ENCODE peak calls at places on chromosomes 2 and 18, in seven cellular contexts. One of them, this sample, is unnamed.

GRCh38 chr2:69381337-69381737 is 5.7 kb downstream of the GFPT1 start:
- DNase-seq in spleen: no peak
- DNase-seq in tibial nerve: no peak
- DNase-seq in ovary: no peak
- DNase-seq in body of pancreas: no peak
- DNase-seq in uterus: no peak
- DNase-seq in transverse colon: no peak
- DNase-seq in this sample: no peak

GRCh38 chr2:187358531-187358930 is 89.5 kb downstream of the CALCRL start:
- DNase-seq in spleen: no peak
- DNase-seq in tibial nerve: no peak
- DNase-seq in ovary: no peak
- DNase-seq in body of pancreas: no peak
- DNase-seq in uterus: no peak
- DNase-seq in transverse colon: no peak
- DNase-seq in this sample: no peak

GRCh38 chr2:134052173-134052572 is 201.7 kb upstream of the MGAT5 start:
- DNase-seq in spleen: no peak
- DNase-seq in tibial nerve: no peak
- DNase-seq in ovary: no peak
- DNase-seq in body of pancreas: no peak
- DNase-seq in uterus: no peak
- DNase-seq in transverse colon: no peak
- DNase-seq in this sample: no peak

GRCh38 chr2:130370490-130370889 is 14.6 kb downstream of the PTPN18 start:
- DNase-seq in spleen: peak; percentile 86
- DNase-seq in tibial nerve: no peak
- DNase-seq in ovary: no peak
- DNase-seq in body of pancreas: no peak
- DNase-seq in uterus: no peak
- DNase-seq in transverse colon: peak; percentile 30
- DNase-seq in this sample: no peak

GRCh38 chr2:207782238-207783030 is 12.7 kb upstream of the FZD5 start:
- DNase-seq in spleen: no peak
- DNase-seq in tibial nerve: no peak
- DNase-seq in ovary: no peak
- DNase-seq in body of pancreas: peak; percentile 61
- DNase-seq in uterus: no peak
- DNase-seq in transverse colon: peak; percentile 69
- DNase-seq in this sample: no peak

GRCh38 chr2:43300781-43301586 is 74.6 kb upstream of the ZFP36L2 start:
- DNase-seq in spleen: no peak
- DNase-seq in tibial nerve: no peak
- DNase-seq in ovary: no peak
- DNase-seq in body of pancreas: peak; percentile 57
- DNase-seq in uterus: no peak
- DNase-seq in transverse colon: peak; percentile 37
- DNase-seq in this sample: no peak

GRCh38 chr2:173090291-173090877 is 14.7 kb downstream of the MAP3K20 start:
- DNase-seq in spleen: no peak
- DNase-seq in tibial nerve: no peak
- DNase-seq in ovary: peak; percentile 24
- DNase-seq in body of pancreas: no peak
- DNase-seq in uterus: peak; percentile 34
- DNase-seq in transverse colon: no peak
- DNase-seq in this sample: no peak

GRCh38 chr2:148974126-148974525 is 64.4 kb upstream of the LYPD6B start:
- DNase-seq in spleen: no peak
- DNase-seq in tibial nerve: no peak
- DNase-seq in ovary: no peak
- DNase-seq in body of pancreas: no peak
- DNase-seq in uterus: no peak
- DNase-seq in transverse colon: no peak
- DNase-seq in this sample: no peak

GRCh38 chr18:46718501-46719341 is 38.1 kb downstream of the ST8SIA5 start:
- DNase-seq in spleen: no peak
- DNase-seq in tibial nerve: no peak
- DNase-seq in ovary: no peak
- DNase-seq in body of pancreas: no peak
- DNase-seq in uterus: no peak
- DNase-seq in transverse colon: no peak
- DNase-seq in this sample: peak; percentile 89

GRCh38 chr2:75716406-75716805 is 5.7 kb upstream of the GCFC2 start:
- DNase-seq in spleen: no peak
- DNase-seq in tibial nerve: no peak
- DNase-seq in ovary: no peak
- DNase-seq in body of pancreas: no peak
- DNase-seq in uterus: no peak
- DNase-seq in transverse colon: no peak
- DNase-seq in this sample: peak; percentile 17

GRCh38 chr2:240560084-240560479 is at the start of gene DUSP28:
- DNase-seq in spleen: peak; percentile 99
- DNase-seq in tibial nerve: peak; percentile 80
- DNase-seq in ovary: peak; percentile 86
- DNase-seq in body of pancreas: peak; percentile 93
- DNase-seq in uterus: peak; percentile 90
- DNase-seq in transverse colon: peak; percentile 94
- DNase-seq in this sample: peak; percentile 89

GRCh38 chr2:240560480-240561324 is 545 bp downstream of the DUSP28 start:
- DNase-seq in spleen: peak; percentile 100
- DNase-seq in tibial nerve: peak; percentile 100
- DNase-seq in ovary: peak; percentile 100
- DNase-seq in body of pancreas: peak; percentile 100
- DNase-seq in uterus: peak; percentile 100
- DNase-seq in transverse colon: peak; percentile 100
- DNase-seq in this sample: peak; percentile 98

GRCh38 chr2:240558229-240558885 is 569 bp upstream of the ANKMY1 start:
- DNase-seq in spleen: no peak
- DNase-seq in tibial nerve: no peak
- DNase-seq in ovary: no peak
- DNase-seq in body of pancreas: no peak
- DNase-seq in uterus: no peak
- DNase-seq in transverse colon: no peak
- DNase-seq in this sample: no peak

GRCh38 chr2:240557808-240558207 is at the start of gene ANKMY1:
- DNase-seq in spleen: peak; percentile 89
- DNase-seq in tibial nerve: no peak
- DNase-seq in ovary: peak; percentile 41
- DNase-seq in body of pancreas: peak; percentile 62
- DNase-seq in uterus: peak; percentile 53
- DNase-seq in transverse colon: peak; percentile 68
- DNase-seq in this sample: peak; percentile 73

DNA sequence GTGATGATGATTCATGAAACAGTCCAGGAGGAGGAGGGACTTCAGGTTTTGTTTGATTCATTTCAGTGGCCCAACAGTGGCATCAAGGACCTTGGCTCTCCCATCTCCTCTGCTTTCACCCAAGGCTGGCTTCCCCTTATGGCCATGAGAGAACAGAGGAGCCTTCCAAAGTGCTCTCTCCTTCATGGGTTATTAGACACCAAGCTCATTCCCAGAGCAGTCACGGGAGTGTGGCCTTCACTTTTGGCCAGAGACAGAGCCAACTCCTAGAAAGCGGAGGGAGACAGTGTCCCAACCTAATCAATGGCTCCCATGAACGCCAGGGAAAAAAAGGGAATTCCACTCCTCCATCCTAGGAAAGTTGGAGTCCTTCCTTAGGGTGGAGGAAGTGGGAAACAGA is 886 bp upstream of the DUSP28 start:
- DNase-seq in spleen: no peak
- DNase-seq in tibial nerve: no peak
- DNase-seq in ovary: no peak
- DNase-seq in body of pancreas: no peak
- DNase-seq in uterus: no peak
- DNase-seq in transverse colon: no peak
- DNase-seq in this sample: no peak
- H3K4me3 ChIP-seq in spleen: no peak overlapping the region
- H3K4me3 ChIP-seq in tibial nerve: no peak overlapping the region
- H3K4me3 ChIP-seq in ovary: no peak overlapping the region
- H3K4me3 ChIP-seq in body of pancreas: no peak overlapping the region
- H3K4me3 ChIP-seq in uterus: no peak overlapping the region
- H3K4me3 ChIP-seq in transverse colon: no peak overlapping the region
- H3K4me3 ChIP-seq in this sample: no peak overlapping the region

GRCh38 chr2:26694001-26694400 is 1.5 kb downstream of the KCNK3 start:
- DNase-seq in spleen: no peak
- DNase-seq in tibial nerve: no peak
- DNase-seq in ovary: no peak
- DNase-seq in body of pancreas: no peak
- DNase-seq in uterus: no peak
- DNase-seq in transverse colon: no peak
- DNase-seq in this sample: no peak

GRCh38 chr2:26693287-26693849 is 846 bp downstream of the KCNK3 start:
- DNase-seq in spleen: no peak
- DNase-seq in tibial nerve: no peak
- DNase-seq in ovary: no peak
- DNase-seq in body of pancreas: no peak
- DNase-seq in uterus: peak; percentile 20
- DNase-seq in transverse colon: no peak
- DNase-seq in this sample: no peak

GRCh38 chr2:26697425-26697824 is 4.9 kb downstream of the KCNK3 start:
- DNase-seq in spleen: no peak
- DNase-seq in tibial nerve: no peak
- DNase-seq in ovary: no peak
- DNase-seq in body of pancreas: peak; percentile 88
- DNase-seq in uterus: no peak
- DNase-seq in transverse colon: no peak
- DNase-seq in this sample: no peak

GRCh38 chr2:26692814-26693286 is 328 bp downstream of the KCNK3 start:
- DNase-seq in spleen: no peak
- DNase-seq in tibial nerve: no peak
- DNase-seq in ovary: no peak
- DNase-seq in body of pancreas: peak; percentile 47
- DNase-seq in uterus: no peak
- DNase-seq in transverse colon: no peak
- DNase-seq in this sample: peak; percentile 7

DNA sequence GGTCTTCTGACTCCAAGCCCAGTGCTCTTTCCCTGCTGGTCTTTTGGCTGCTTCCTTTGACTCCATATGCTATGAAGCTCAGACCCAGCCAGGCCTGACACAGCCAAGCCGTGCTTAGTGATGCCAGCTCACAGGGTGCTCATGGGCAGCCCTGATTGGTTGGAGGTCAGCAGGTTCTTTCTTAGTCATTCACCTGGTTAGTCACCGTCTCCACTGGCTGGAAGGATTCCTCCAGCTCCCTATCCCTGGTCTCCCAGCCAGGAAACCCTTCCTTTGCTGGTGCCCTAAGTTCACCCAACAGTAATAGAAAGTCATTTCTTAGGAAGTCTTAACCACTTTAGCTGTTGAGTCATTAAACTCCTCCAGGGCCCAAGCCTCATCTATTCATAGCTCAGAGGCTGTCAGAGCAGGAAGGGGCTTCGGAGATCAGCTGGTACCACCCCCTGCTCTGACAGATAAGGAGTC is 3.9 kb downstream of the KCNK3 start:
- DNase-seq in spleen: no peak
- DNase-seq in tibial nerve: no peak
- DNase-seq in ovary: no peak
- DNase-seq in body of pancreas: peak; percentile 86
- DNase-seq in uterus: no peak
- DNase-seq in transverse colon: no peak
- DNase-seq in this sample: peak; percentile 71
- TF ChIP-seq POLR2A in spleen: no peak
- TF ChIP-seq POLR2A in tibial nerve: no peak
- TF ChIP-seq POLR2A in ovary: no peak
- TF ChIP-seq POLR2A in body of pancreas: peak; percentile 60
- TF ChIP-seq POLR2A in uterus: no peak
- TF ChIP-seq POLR2A in transverse colon: no peak
- TF ChIP-seq POLR2A in this sample: no peak

DNA sequence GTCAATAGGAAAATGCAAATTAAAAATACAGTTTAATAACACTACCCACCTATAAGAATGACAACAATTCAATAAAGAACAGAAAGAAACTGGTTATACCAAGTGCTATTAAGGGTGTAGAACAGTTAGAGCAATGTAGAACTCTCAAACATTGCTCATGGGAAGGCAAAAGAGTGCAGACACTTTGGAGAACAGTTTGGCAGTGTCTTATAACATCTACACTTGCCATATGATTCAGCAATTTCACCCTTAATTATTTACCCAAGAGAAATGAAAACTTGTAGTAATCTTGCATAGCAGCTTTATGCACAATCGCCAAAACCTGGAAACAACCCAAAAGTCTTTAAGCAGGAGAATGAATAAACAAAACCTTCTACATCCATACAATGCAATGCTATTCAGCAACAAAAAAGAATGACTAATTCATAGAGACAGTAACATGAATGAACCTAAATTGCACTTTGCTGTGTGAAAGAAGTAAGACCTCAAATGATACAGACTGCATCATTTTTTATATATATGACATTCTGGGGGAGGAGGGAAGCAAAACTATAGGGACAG is 455.2 kb downstream of the THSD7B start:
- DNase-seq in spleen: no peak
- DNase-seq in tibial nerve: no peak
- DNase-seq in ovary: no peak
- DNase-seq in body of pancreas: no peak
- DNase-seq in uterus: no peak
- DNase-seq in transverse colon: no peak
- DNase-seq in this sample: no peak
- H3K4me3 ChIP-seq in spleen: no peak overlapping the region
- H3K4me3 ChIP-seq in tibial nerve: no peak overlapping the region
- H3K4me3 ChIP-seq in ovary: no peak overlapping the region
- H3K4me3 ChIP-seq in body of pancreas: no peak overlapping the region
- H3K4me3 ChIP-seq in uterus: no peak overlapping the region
- H3K4me3 ChIP-seq in transverse colon: no peak overlapping the region
- H3K4me3 ChIP-seq in this sample: no peak overlapping the region

GRCh38 chr18:2919600-2919999 is 72.8 kb downstream of the EMILIN2 start:
- DNase-seq in spleen: no peak
- DNase-seq in tibial nerve: no peak
- DNase-seq in ovary: no peak
- DNase-seq in body of pancreas: no peak
- DNase-seq in uterus: no peak
- DNase-seq in transverse colon: no peak
- DNase-seq in this sample: no peak

GRCh38 chr18:2920027-2920426 is 73.2 kb downstream of the EMILIN2 start:
- DNase-seq in spleen: no peak
- DNase-seq in tibial nerve: no peak
- DNase-seq in ovary: no peak
- DNase-seq in body of pancreas: no peak
- DNase-seq in uterus: no peak
- DNase-seq in transverse colon: no peak
- DNase-seq in this sample: no peak

GRCh38 chr18:2923464-2923863 is 76.7 kb downstream of the EMILIN2 start:
- DNase-seq in spleen: no peak
- DNase-seq in tibial nerve: no peak
- DNase-seq in ovary: no peak
- DNase-seq in body of pancreas: no peak
- DNase-seq in uterus: no peak
- DNase-seq in transverse colon: no peak
- DNase-seq in this sample: peak; percentile 84

GRCh38 chr18:2920546-2921343 is 73.9 kb downstream of the EMILIN2 start:
- DNase-seq in spleen: no peak
- DNase-seq in tibial nerve: no peak
- DNase-seq in ovary: no peak
- DNase-seq in body of pancreas: no peak
- DNase-seq in uterus: peak; percentile 10
- DNase-seq in transverse colon: no peak
- DNase-seq in this sample: no peak

DNA sequence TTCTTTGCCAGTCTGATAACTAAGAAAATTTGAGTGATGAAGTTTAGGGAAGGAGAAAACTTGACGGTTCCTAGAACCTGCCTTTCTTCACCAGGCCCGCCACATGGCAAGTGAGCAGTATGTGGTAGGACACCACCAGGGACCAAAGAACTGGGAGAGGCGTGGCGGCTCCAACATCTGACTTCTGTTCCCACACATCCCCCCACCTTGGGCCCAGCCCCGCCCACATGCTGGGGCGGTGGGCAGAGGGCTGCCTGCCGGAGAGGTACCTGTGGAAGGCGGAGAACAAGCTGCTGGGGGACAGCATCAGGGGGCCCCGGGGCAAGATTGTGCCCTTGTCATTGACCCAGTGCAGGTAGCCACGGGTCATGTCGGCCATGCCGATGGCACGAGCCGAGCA is 75.0 kb downstream of the EMILIN2 start:
- DNase-seq in spleen: no peak
- DNase-seq in tibial nerve: no peak
- DNase-seq in ovary: no peak
- DNase-seq in body of pancreas: no peak
- DNase-seq in uterus: peak; percentile 14
- DNase-seq in transverse colon: no peak
- DNase-seq in this sample: no peak
- TF ChIP-seq POLR2A in spleen: no peak
- TF ChIP-seq POLR2A in tibial nerve: no peak
- TF ChIP-seq POLR2A in ovary: no peak
- TF ChIP-seq POLR2A in body of pancreas: no peak
- TF ChIP-seq POLR2A in uterus: no peak
- TF ChIP-seq POLR2A in transverse colon: no peak
- TF ChIP-seq POLR2A in this sample: no peak

This sample was measured in endothelial cell of umbilical vein.